ENCODE peak calls at places on chromosomes 4 and X, in five cellular contexts. J is fibroblast of lung, O is PC-3, S is neural progenitor cell, K is GM23248. R is an unnamed sample.

GRCh38 chr4:74365761-74366160 is 816 bp downstream of the EREG start:
- DNase-seq in J (peak; percentile 62), O (no peak), S (peak; percentile 38), K (peak; percentile 23), R (no peak)

GRCh38 chr4:12949719-12950118 is 534.4 kb downstream of the RAB28 start:
- DNase-seq in J (no peak), O (peak; percentile 50), S (no peak), K (no peak), R (no peak)

GRCh38 chr4:74161676-74162450 is 3.9 kb downstream of the MTHFD2L start:
- DNase-seq in J (peak; percentile 48), O (no peak), S (peak; percentile 39), K (peak; percentile 5), R (no peak)

GRCh38 chr4:8201341-8201781 is 2.3 kb downstream of the SH3TC1 start:
- DNase-seq in J (no peak), O (no peak), S (no peak), K (no peak), R (no peak)

GRCh38 chr4:37245391-37245954 is 930 bp downstream of the NWD2 start:
- DNase-seq in J (no peak), O (no peak), S (peak; percentile 42), K (no peak), R (no peak)

GRCh38 chrX:134181261-134181660 is 55.7 kb upstream of the CCDC160 start:
- DNase-seq in J (no peak), O (no peak), S (peak; percentile 67), K (no peak), R (no peak)

GRCh38 chr4:134518574-134519217 is 317.1 kb upstream of the PABPC4L start:
- DNase-seq in J (no peak), O (no peak), S (no peak), K (no peak), R (no peak)

GRCh38 chr4:183328832-183329231 is 6.6 kb upstream of the CLDN24 start:
- DNase-seq in J (no peak), O (peak; percentile 12), S (no peak), K (no peak), R (no peak)

GRCh38 chr4:1598641-1599481 is 85.3 kb downstream of the FAM53A start:
- DNase-seq in J (no peak), O (no peak), S (no peak), K (no peak), R (no peak)

GRCh38 chr4:27702710-27703431 is 842.2 kb downstream of the STIM2 start:
- DNase-seq in J (peak; percentile 12), O (peak; percentile 49), S (peak; percentile 41), K (peak; percentile 3), R (no peak)

GRCh38 chrX:470686-471085 is 84.0 kb upstream of the PPP2R3B start:
- DNase-seq in J (no peak), O (no peak), S (no peak), K (no peak), R (no peak)

GRCh38 chr4:8170341-8170740 is 11.7 kb upstream of the ABLIM2 start:
- DNase-seq in J (no peak), O (no peak), S (no peak), K (no peak), R (no peak)

GRCh38 chr4:88320780-88321373 is 36.5 kb upstream of the PPM1K start:
- DNase-seq in J (peak; percentile 1), O (peak; percentile 30), S (no peak), K (peak; percentile 3), R (no peak)

GRCh38 chr4:137370206-137370633 is 162.1 kb downstream of the PCDH18 start:
- DNase-seq in J (peak; percentile 84), O (peak; percentile 60), S (no peak), K (peak; percentile 71), R (peak; percentile 33)

GRCh38 chr4:154908168-154908567 is 127.1 kb downstream of the RBM46 start:
- DNase-seq in J (no peak), O (peak; percentile 87), S (no peak), K (peak; percentile 64), R (no peak)

GRCh38 chrX:40291553-40291952 is 193.8 kb upstream of the BCOR start:
- DNase-seq in J (no peak), O (peak; percentile 41), S (no peak), K (no peak), R (no peak)

GRCh38 chrX:11760958-11761357 is 2.9 kb downstream of the MSL3 start:
- DNase-seq in J (no peak), O (no peak), S (no peak), K (no peak), R (no peak)
- H3K27ac ChIP-seq in J (no peak overlapping the region), O (no peak overlapping the region), S (no peak overlapping the region), K (no peak overlapping the region), R (no peak overlapping the region)

GRCh38 chrX:154981116-154981411 is 41.5 kb downstream of the F8 start:
- DNase-seq in J (no peak), O (no peak), S (no peak), K (no peak), R (no peak)
- H2AFZ ChIP-seq in J (peak overlapping the region; percentile 80), O (peak overlapping the region; percentile 71), S (no peak overlapping the region), K (peak overlapping the region; percentile 82), R (peak overlapping the region; percentile 49)

GRCh38 chr4:119664168-119664907 is 35.7 kb upstream of the PDE5A start:
- DNase-seq in J (no peak), O (no peak), S (no peak), K (no peak), R (no peak)
- H3K27ac ChIP-seq in J (peak overlapping the region; percentile 52), O (no peak overlapping the region), S (no peak overlapping the region), K (no peak overlapping the region), R (no peak overlapping the region)

GRCh38 chr4:186999676-187000075 is 276.0 kb upstream of the FAT1 start:
- DNase-seq in J (no peak), O (no peak), S (no peak), K (peak; percentile 11), R (no peak)
- H2AFZ ChIP-seq in J (peak overlapping the region; percentile 20), O (no peak overlapping the region), S (no peak overlapping the region), K (no peak overlapping the region), R (no peak overlapping the region)

GRCh38 chr4:173745765-173746164 is 215.7 kb upstream of the HAND2 start:
- DNase-seq in J (no peak), O (no peak), S (no peak), K (no peak), R (no peak)
- H3K27ac ChIP-seq in J (no peak overlapping the region), O (no peak overlapping the region), S (no peak overlapping the region), K (no peak overlapping the region), R (no peak overlapping the region)

DNA sequence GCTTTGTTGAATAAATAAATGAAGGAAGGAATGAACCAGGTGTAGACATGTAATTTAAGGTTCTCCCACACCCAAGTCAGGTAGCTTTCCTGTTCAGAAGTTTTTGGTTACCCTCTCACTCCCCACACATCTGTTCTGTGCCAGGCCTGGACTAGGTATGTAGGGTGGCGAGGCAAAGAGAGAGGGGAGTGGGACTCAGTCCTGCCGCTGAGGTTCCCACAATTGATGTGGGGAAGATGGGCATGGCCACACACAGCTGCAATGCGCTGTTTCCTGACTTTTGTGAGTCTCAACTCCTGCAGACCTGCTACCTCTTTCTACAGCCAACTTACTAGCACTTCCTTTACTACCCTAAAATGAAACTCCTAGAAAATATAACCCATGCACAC is 88.9 kb downstream of the RTL5 start:
- DNase-seq in J (no peak), O (no peak), S (no peak), K (no peak), R (no peak)
- H2AFZ ChIP-seq in J (no peak overlapping the region), O (no peak overlapping the region), S (no peak overlapping the region), K (no peak overlapping the region), R (no peak overlapping the region)

DNA sequence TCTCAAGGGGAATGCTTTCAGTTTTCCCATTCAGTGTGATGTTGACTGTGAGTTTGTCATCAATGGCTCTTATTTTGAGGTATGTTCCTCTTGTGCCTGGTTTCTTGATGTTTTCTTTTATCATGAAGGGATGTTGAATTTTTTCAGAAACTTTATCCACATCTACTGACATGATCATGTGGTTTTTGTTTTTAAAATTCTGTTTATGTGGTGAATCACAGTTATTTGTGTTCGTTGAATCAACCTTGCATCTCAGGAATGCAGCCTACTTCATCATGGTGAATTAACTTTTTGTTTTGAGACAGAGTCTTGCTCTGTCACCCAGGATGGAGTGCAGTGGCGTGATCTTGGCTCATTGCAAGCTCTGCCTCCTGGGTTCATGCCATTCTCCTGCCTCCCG is 263.1 kb upstream of the KLF3 start:
- DNase-seq in J (no peak), O (peak; percentile 1), S (no peak), K (no peak), R (no peak)
- H3K27ac ChIP-seq in J (no peak overlapping the region), O (no peak overlapping the region), S (no peak overlapping the region), K (no peak overlapping the region), R (no peak overlapping the region)

DNA sequence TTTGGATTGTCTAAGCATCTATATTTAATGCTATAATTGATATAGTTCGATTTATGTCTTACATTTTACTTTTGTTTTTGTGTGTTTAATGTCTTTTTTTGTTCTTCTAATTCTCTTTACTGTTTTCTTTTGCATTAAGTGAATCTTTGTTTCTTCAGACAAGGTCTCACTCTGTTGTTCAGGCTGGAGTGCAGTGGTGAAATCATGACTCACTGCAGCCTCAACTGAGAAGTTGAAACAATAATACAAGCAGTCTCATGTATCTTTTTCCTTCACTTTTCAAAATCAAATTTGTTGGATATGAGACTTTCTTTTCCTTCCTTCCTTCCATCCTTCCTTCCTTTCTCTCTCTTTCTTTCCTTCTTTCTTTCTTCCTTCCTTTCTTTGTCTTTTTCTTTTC is 1401.6 kb downstream of the ADGRL3 start:
- DNase-seq in J (no peak), O (peak; percentile 37), S (no peak), K (no peak), R (no peak)
- H2AFZ ChIP-seq in J (no peak overlapping the region), O (peak overlapping the region; percentile 82), S (peak overlapping the region; percentile 40), K (no peak overlapping the region), R (no peak overlapping the region)

R was measured in keratinocyte.